ENCODE peak calls at places on chromosomes 16 and 17, in nine cellular contexts. One of them, this sample, is unnamed.

GRCh38 chr16:78230832-78231231 is 131.4 kb downstream of the WWOX start:
- DNase-seq in uterus: no peak
- DNase-seq in tibial nerve: no peak
- DNase-seq in esophagus muscularis mucosa: peak; percentile 5
- DNase-seq in cardiac muscle cell: peak; percentile 1
- DNase-seq in stomach: no peak
- DNase-seq in body of pancreas: no peak
- DNase-seq in mammary epithelial cell: peak; percentile 58
- DNase-seq in fibroblast of lung: peak; percentile 72
- DNase-seq in this sample: no peak

GRCh38 chr16:66750279-66751134 is 902 bp downstream of the DYNC1LI2 start:
- DNase-seq in uterus: no peak
- DNase-seq in tibial nerve: no peak
- DNase-seq in esophagus muscularis mucosa: no peak
- DNase-seq in cardiac muscle cell: peak; percentile 9
- DNase-seq in stomach: no peak
- DNase-seq in body of pancreas: no peak
- DNase-seq in mammary epithelial cell: peak; percentile 9
- DNase-seq in fibroblast of lung: no peak
- DNase-seq in this sample: no peak

GRCh38 chr17:864315-864714 is 82.2 kb downstream of the MRM3 start:
- DNase-seq in uterus: no peak
- DNase-seq in tibial nerve: no peak
- DNase-seq in esophagus muscularis mucosa: no peak
- DNase-seq in cardiac muscle cell: no peak
- DNase-seq in stomach: no peak
- DNase-seq in body of pancreas: no peak
- DNase-seq in mammary epithelial cell: peak; percentile 67
- DNase-seq in fibroblast of lung: no peak
- DNase-seq in this sample: no peak

GRCh38 chr16:55467898-55468297 is 11.1 kb upstream of the MMP2 start:
- DNase-seq in uterus: no peak
- DNase-seq in tibial nerve: no peak
- DNase-seq in esophagus muscularis mucosa: no peak
- DNase-seq in cardiac muscle cell: no peak
- DNase-seq in stomach: no peak
- DNase-seq in body of pancreas: no peak
- DNase-seq in mammary epithelial cell: no peak
- DNase-seq in fibroblast of lung: no peak
- DNase-seq in this sample: no peak

GRCh38 chr16:65153365-65154105 is 31.7 kb upstream of the CDH11 start:
- DNase-seq in uterus: no peak
- DNase-seq in tibial nerve: no peak
- DNase-seq in esophagus muscularis mucosa: no peak
- DNase-seq in cardiac muscle cell: no peak
- DNase-seq in stomach: no peak
- DNase-seq in body of pancreas: no peak
- DNase-seq in mammary epithelial cell: no peak
- DNase-seq in fibroblast of lung: no peak
- DNase-seq in this sample: no peak

GRCh38 chr16:11219188-11219587 is 36.8 kb downstream of the SOCS1 start:
- DNase-seq in uterus: no peak
- DNase-seq in tibial nerve: no peak
- DNase-seq in esophagus muscularis mucosa: no peak
- DNase-seq in cardiac muscle cell: peak; percentile 57
- DNase-seq in stomach: no peak
- DNase-seq in body of pancreas: peak; percentile 12
- DNase-seq in mammary epithelial cell: no peak
- DNase-seq in fibroblast of lung: peak; percentile 56
- DNase-seq in this sample: no peak

GRCh38 chr17:39538875-39539274 is 68.8 kb downstream of the NEUROD2 start:
- DNase-seq in uterus: no peak
- DNase-seq in tibial nerve: no peak
- DNase-seq in esophagus muscularis mucosa: no peak
- DNase-seq in cardiac muscle cell: no peak
- DNase-seq in stomach: no peak
- DNase-seq in body of pancreas: no peak
- DNase-seq in mammary epithelial cell: no peak
- DNase-seq in fibroblast of lung: no peak
- DNase-seq in this sample: no peak

GRCh38 chr17:75876938-75877751 is 1.2 kb downstream of the TRIM47 start:
- DNase-seq in uterus: peak; percentile 98
- DNase-seq in tibial nerve: peak; percentile 96
- DNase-seq in esophagus muscularis mucosa: peak; percentile 97
- DNase-seq in cardiac muscle cell: peak; percentile 97
- DNase-seq in stomach: peak; percentile 88
- DNase-seq in body of pancreas: peak; percentile 90
- DNase-seq in mammary epithelial cell: peak; percentile 96
- DNase-seq in fibroblast of lung: peak; percentile 94
- DNase-seq in this sample: peak; percentile 97

GRCh38 chr16:50901062-50901461 is 159.2 kb downstream of the CYLD start:
- DNase-seq in uterus: no peak
- DNase-seq in tibial nerve: no peak
- DNase-seq in esophagus muscularis mucosa: no peak
- DNase-seq in cardiac muscle cell: no peak
- DNase-seq in stomach: no peak
- DNase-seq in body of pancreas: no peak
- DNase-seq in mammary epithelial cell: no peak
- DNase-seq in fibroblast of lung: no peak
- DNase-seq in this sample: no peak

GRCh38 chr16:19860146-19861030 is 24.3 kb downstream of the GPRC5B start:
- DNase-seq in uterus: no peak
- DNase-seq in tibial nerve: no peak
- DNase-seq in esophagus muscularis mucosa: no peak
- DNase-seq in cardiac muscle cell: peak; percentile 65
- DNase-seq in stomach: no peak
- DNase-seq in body of pancreas: no peak
- DNase-seq in mammary epithelial cell: peak; percentile 26
- DNase-seq in fibroblast of lung: peak; percentile 8
- DNase-seq in this sample: no peak

GRCh38 chr17:2837147-2837561 is 40.9 kb downstream of the RAP1GAP2 start:
- DNase-seq in uterus: no peak
- DNase-seq in tibial nerve: no peak
- DNase-seq in esophagus muscularis mucosa: no peak
- DNase-seq in cardiac muscle cell: no peak
- DNase-seq in stomach: no peak
- DNase-seq in body of pancreas: no peak
- DNase-seq in mammary epithelial cell: no peak
- DNase-seq in fibroblast of lung: no peak
- DNase-seq in this sample: no peak

GRCh38 chr17:57370051-57370581 is 113.8 kb downstream of the MSI2 start:
- DNase-seq in uterus: no peak
- DNase-seq in tibial nerve: no peak
- DNase-seq in esophagus muscularis mucosa: no peak
- DNase-seq in cardiac muscle cell: peak; percentile 92
- DNase-seq in stomach: no peak
- DNase-seq in body of pancreas: no peak
- DNase-seq in mammary epithelial cell: peak; percentile 94
- DNase-seq in fibroblast of lung: peak; percentile 90
- DNase-seq in this sample: no peak

GRCh38 chr16:31351246-31351936 is 3.6 kb upstream of the ITGAX start:
- DNase-seq in uterus: no peak
- DNase-seq in tibial nerve: no peak
- DNase-seq in esophagus muscularis mucosa: no peak
- DNase-seq in cardiac muscle cell: no peak
- DNase-seq in stomach: no peak
- DNase-seq in body of pancreas: no peak
- DNase-seq in mammary epithelial cell: no peak
- DNase-seq in fibroblast of lung: no peak
- DNase-seq in this sample: no peak

GRCh38 chr17:80292557-80292956 is 31.9 kb downstream of the RNF213 start:
- DNase-seq in uterus: no peak
- DNase-seq in tibial nerve: no peak
- DNase-seq in esophagus muscularis mucosa: no peak
- DNase-seq in cardiac muscle cell: no peak
- DNase-seq in stomach: no peak
- DNase-seq in body of pancreas: no peak
- DNase-seq in mammary epithelial cell: no peak
- DNase-seq in fibroblast of lung: no peak
- DNase-seq in this sample: no peak
- TF ChIP-seq CTCF in uterus: no peak
- TF ChIP-seq CTCF in tibial nerve: no peak
- TF ChIP-seq CTCF in esophagus muscularis mucosa: no peak
- TF ChIP-seq CTCF in cardiac muscle cell: no peak
- TF ChIP-seq CTCF in stomach: no peak
- TF ChIP-seq CTCF in body of pancreas: no peak
- TF ChIP-seq CTCF in mammary epithelial cell: no peak
- TF ChIP-seq CTCF in fibroblast of lung: peak; percentile 12
- TF ChIP-seq CTCF in this sample: no peak

GRCh38 chr16:1543085-1543896 is 9.8 kb downstream of the TMEM204 start:
- DNase-seq in uterus: peak; percentile 73
- DNase-seq in tibial nerve: peak; percentile 38
- DNase-seq in esophagus muscularis mucosa: no peak
- DNase-seq in cardiac muscle cell: peak; percentile 87
- DNase-seq in stomach: peak; percentile 32
- DNase-seq in body of pancreas: peak; percentile 61
- DNase-seq in mammary epithelial cell: peak; percentile 27
- DNase-seq in fibroblast of lung: peak; percentile 37
- DNase-seq in this sample: peak; percentile 70
- H3K4me1 ChIP-seq in uterus: peaks cover 28% of the 10 kb centered on the region
- H3K4me1 ChIP-seq in tibial nerve: peaks cover 78% of the 10 kb centered on the region
- H3K4me1 ChIP-seq in esophagus muscularis mucosa: peaks cover 100% of the 10 kb centered on the region
- H3K4me1 ChIP-seq in cardiac muscle cell: peaks cover 13% of the 10 kb centered on the region
- H3K4me1 ChIP-seq in stomach: peaks cover 37% of the 10 kb centered on the region
- H3K4me1 ChIP-seq in body of pancreas: no peaks in the 10 kb centered on the region
- H3K4me1 ChIP-seq in mammary epithelial cell: peaks cover 12% of the 10 kb centered on the region
- H3K4me1 ChIP-seq in fibroblast of lung: peaks cover 22% of the 10 kb centered on the region
- H3K4me1 ChIP-seq in this sample: peaks cover 72% of the 10 kb centered on the region

GRCh38 chr16:85894266-85894665 is 4.7 kb upstream of the IRF8 start:
- DNase-seq in uterus: no peak
- DNase-seq in tibial nerve: no peak
- DNase-seq in esophagus muscularis mucosa: no peak
- DNase-seq in cardiac muscle cell: no peak
- DNase-seq in stomach: no peak
- DNase-seq in body of pancreas: peak; percentile 63
- DNase-seq in mammary epithelial cell: no peak
- DNase-seq in fibroblast of lung: no peak
- DNase-seq in this sample: no peak
- TF ChIP-seq CTCF in uterus: no peak
- TF ChIP-seq CTCF in tibial nerve: no peak
- TF ChIP-seq CTCF in esophagus muscularis mucosa: no peak
- TF ChIP-seq CTCF in cardiac muscle cell: no peak
- TF ChIP-seq CTCF in stomach: no peak
- TF ChIP-seq CTCF in body of pancreas: no peak
- TF ChIP-seq CTCF in mammary epithelial cell: peak; percentile 17
- TF ChIP-seq CTCF in fibroblast of lung: no peak
- TF ChIP-seq CTCF in this sample: no peak

GRCh38 chr17:65567566-65567965 is 6.1 kb upstream of the AXIN2 start:
- DNase-seq in uterus: no peak
- DNase-seq in tibial nerve: no peak
- DNase-seq in esophagus muscularis mucosa: no peak
- DNase-seq in cardiac muscle cell: no peak
- DNase-seq in stomach: no peak
- DNase-seq in body of pancreas: no peak
- DNase-seq in mammary epithelial cell: no peak
- DNase-seq in fibroblast of lung: no peak
- DNase-seq in this sample: no peak

GRCh38 chr17:65568918-65569317 is 7.5 kb upstream of the AXIN2 start:
- DNase-seq in uterus: no peak
- DNase-seq in tibial nerve: no peak
- DNase-seq in esophagus muscularis mucosa: no peak
- DNase-seq in cardiac muscle cell: no peak
- DNase-seq in stomach: no peak
- DNase-seq in body of pancreas: no peak
- DNase-seq in mammary epithelial cell: no peak
- DNase-seq in fibroblast of lung: no peak
- DNase-seq in this sample: no peak

GRCh38 chr17:65572581-65573282 is 11.3 kb upstream of the AXIN2 start:
- DNase-seq in uterus: no peak
- DNase-seq in tibial nerve: no peak
- DNase-seq in esophagus muscularis mucosa: no peak
- DNase-seq in cardiac muscle cell: no peak
- DNase-seq in stomach: no peak
- DNase-seq in body of pancreas: no peak
- DNase-seq in mammary epithelial cell: no peak
- DNase-seq in fibroblast of lung: no peak
- DNase-seq in this sample: no peak

GRCh38 chr17:65573283-65573603 is 11.8 kb upstream of the AXIN2 start:
- DNase-seq in uterus: no peak
- DNase-seq in tibial nerve: no peak
- DNase-seq in esophagus muscularis mucosa: no peak
- DNase-seq in cardiac muscle cell: no peak
- DNase-seq in stomach: no peak
- DNase-seq in body of pancreas: no peak
- DNase-seq in mammary epithelial cell: no peak
- DNase-seq in fibroblast of lung: no peak
- DNase-seq in this sample: no peak

DNA sequence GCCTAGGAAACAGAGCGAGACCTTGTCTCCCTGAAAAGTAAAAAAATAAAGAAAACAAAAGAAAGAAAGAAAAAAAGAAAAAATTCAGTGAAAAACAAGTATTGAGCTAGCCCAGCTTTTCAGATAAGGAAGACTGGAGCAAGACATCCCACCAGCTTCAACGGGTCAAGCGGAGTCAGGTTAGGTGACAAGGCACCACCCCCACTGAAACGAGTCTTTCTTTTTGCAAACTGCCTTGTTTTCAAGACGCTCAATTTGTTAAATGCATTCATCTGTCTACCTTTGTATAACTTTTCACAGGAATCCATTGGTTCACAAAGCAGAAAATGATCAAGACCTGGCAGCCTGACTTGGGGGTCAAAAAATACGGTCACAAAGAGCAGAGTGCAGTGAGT is 10.7 kb upstream of the AXIN2 start:
- DNase-seq in uterus: no peak
- DNase-seq in tibial nerve: no peak
- DNase-seq in esophagus muscularis mucosa: no peak
- DNase-seq in cardiac muscle cell: no peak
- DNase-seq in stomach: no peak
- DNase-seq in body of pancreas: no peak
- DNase-seq in mammary epithelial cell: no peak
- DNase-seq in fibroblast of lung: no peak
- DNase-seq in this sample: no peak
- H3K4me1 ChIP-seq in uterus: no peaks in the 10 kb centered on the region
- H3K4me1 ChIP-seq in tibial nerve: no peaks in the 10 kb centered on the region
- H3K4me1 ChIP-seq in esophagus muscularis mucosa: no peaks in the 10 kb centered on the region
- H3K4me1 ChIP-seq in cardiac muscle cell: peaks cover 5% of the 10 kb centered on the region
- H3K4me1 ChIP-seq in stomach: no peaks in the 10 kb centered on the region
- H3K4me1 ChIP-seq in body of pancreas: no peaks in the 10 kb centered on the region
- H3K4me1 ChIP-seq in mammary epithelial cell: no peaks in the 10 kb centered on the region
- H3K4me1 ChIP-seq in fibroblast of lung: no peaks in the 10 kb centered on the region
- H3K4me1 ChIP-seq in this sample: no peaks in the 10 kb centered on the region

DNA sequence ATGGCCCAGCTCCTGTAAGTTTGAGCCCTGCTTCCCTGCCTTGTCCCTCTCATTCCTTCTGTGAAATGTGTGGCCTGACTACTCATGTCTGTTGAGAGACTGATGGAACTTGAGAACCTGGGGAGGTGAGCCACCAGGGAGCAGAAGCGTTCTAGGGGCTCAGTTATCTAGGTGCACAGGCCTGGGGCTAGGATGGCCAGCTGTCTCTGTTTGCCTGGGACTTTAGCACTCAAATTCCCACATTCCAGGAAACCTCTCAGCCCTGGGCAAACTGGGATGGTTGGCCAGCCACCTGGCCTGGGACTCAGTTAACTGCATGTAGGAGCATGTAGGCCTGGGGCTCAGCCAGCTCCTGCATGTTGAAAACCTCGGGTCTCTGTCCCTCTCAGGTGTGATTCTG is 9.3 kb upstream of the EPN3 start:
- DNase-seq in uterus: no peak
- DNase-seq in tibial nerve: no peak
- DNase-seq in esophagus muscularis mucosa: no peak
- DNase-seq in cardiac muscle cell: no peak
- DNase-seq in stomach: no peak
- DNase-seq in body of pancreas: no peak
- DNase-seq in mammary epithelial cell: peak; percentile 81
- DNase-seq in fibroblast of lung: no peak
- DNase-seq in this sample: no peak
- TF ChIP-seq CTCF in uterus: no peak
- TF ChIP-seq CTCF in tibial nerve: no peak
- TF ChIP-seq CTCF in esophagus muscularis mucosa: no peak
- TF ChIP-seq CTCF in cardiac muscle cell: no peak
- TF ChIP-seq CTCF in stomach: no peak
- TF ChIP-seq CTCF in body of pancreas: no peak
- TF ChIP-seq CTCF in mammary epithelial cell: peak; percentile 16
- TF ChIP-seq CTCF in fibroblast of lung: no peak
- TF ChIP-seq CTCF in this sample: no peak

This sample was measured in adrenal gland.